ENCODE peak calls at places on chromosomes 12 and 14, in six cellular contexts. One of them, this sample, is unnamed.

GRCh38 chr14:69695664-69696527 is 71.0 kb upstream of the SRSF5 start:
- DNase-seq in NCI-H1694: no peak
- DNase-seq in HFFc6: peak
- DNase-seq in right cardiac atrium: no peak
- DNase-seq in NCI-H524 treated with DMSO at 0.1 percent for 48 hours: no peak
- DNase-seq in cardiac muscle cell: peak
- DNase-seq in this sample: peak

GRCh38 chr12:47954467-47955045 is 8.8 kb upstream of the TMEM106C start:
- DNase-seq in NCI-H1694: no peak
- DNase-seq in right cardiac atrium: no peak
- DNase-seq in cardiac muscle cell: no peak
- DNase-seq in HFFc6: peak
- DNase-seq in NCI-H524 treated with DMSO at 0.1 percent for 48 hours: no peak
- DNase-seq in this sample: peak

GRCh38 chr12:2570562-2570961 is 224.2 kb upstream of the FKBP4 start:
- DNase-seq in right cardiac atrium: no peak
- DNase-seq in HFFc6: no peak
- DNase-seq in cardiac muscle cell: no peak
- DNase-seq in NCI-H1694: no peak
- DNase-seq in NCI-H524 treated with DMSO at 0.1 percent for 48 hours: no peak
- DNase-seq in this sample: no peak

GRCh38 chr14:99628832-99629618 is 15.9 kb upstream of the HHIPL1 start:
- DNase-seq in cardiac muscle cell: peak
- DNase-seq in right cardiac atrium: peak
- DNase-seq in NCI-H1694: peak
- DNase-seq in HFFc6: peak
- DNase-seq in NCI-H524 treated with DMSO at 0.1 percent for 48 hours: peak
- DNase-seq in this sample: peak

GRCh38 chr12:93243689-93244513 is 133.8 kb upstream of the NUDT4 start:
- DNase-seq in right cardiac atrium: no peak
- DNase-seq in NCI-H1694: no peak
- DNase-seq in cardiac muscle cell: peak
- DNase-seq in NCI-H524 treated with DMSO at 0.1 percent for 48 hours: no peak
- DNase-seq in HFFc6: peak
- DNase-seq in this sample: peak

GRCh38 chr14:39781466-39781865 is 349.2 kb upstream of the FBXO33 start:
- DNase-seq in NCI-H1694: no peak
- DNase-seq in NCI-H524 treated with DMSO at 0.1 percent for 48 hours: no peak
- DNase-seq in right cardiac atrium: no peak
- DNase-seq in HFFc6: no peak
- DNase-seq in cardiac muscle cell: no peak
- DNase-seq in this sample: no peak

GRCh38 chr14:75307700-75308379 is 29.2 kb downstream of the FOS start:
- DNase-seq in cardiac muscle cell: peak
- DNase-seq in HFFc6: peak
- DNase-seq in NCI-H1694: peak
- DNase-seq in NCI-H524 treated with DMSO at 0.1 percent for 48 hours: peak
- DNase-seq in right cardiac atrium: peak
- DNase-seq in this sample: peak

GRCh38 chr12:5691943-5692342 is 253.1 kb downstream of the ANO2 start:
- DNase-seq in cardiac muscle cell: no peak
- DNase-seq in HFFc6: no peak
- DNase-seq in NCI-H524 treated with DMSO at 0.1 percent for 48 hours: no peak
- DNase-seq in right cardiac atrium: peak
- DNase-seq in NCI-H1694: no peak
- DNase-seq in this sample: no peak

GRCh38 chr12:116708826-116709756 is 28.8 kb downstream of the SPRING1 start:
- DNase-seq in NCI-H524 treated with DMSO at 0.1 percent for 48 hours: peak
- DNase-seq in NCI-H1694: peak
- DNase-seq in HFFc6: peak
- DNase-seq in right cardiac atrium: peak
- DNase-seq in cardiac muscle cell: no peak
- DNase-seq in this sample: peak

GRCh38 chr12:71947645-71948105 is 9.0 kb downstream of the TPH2 start:
- DNase-seq in cardiac muscle cell: no peak
- DNase-seq in right cardiac atrium: no peak
- DNase-seq in NCI-H524 treated with DMSO at 0.1 percent for 48 hours: peak
- DNase-seq in NCI-H1694: peak
- DNase-seq in HFFc6: peak
- DNase-seq in this sample: no peak

GRCh38 chr14:64760146-64760755 is 56.0 kb downstream of the PLEKHG3 start:
- DNase-seq in right cardiac atrium: no peak
- DNase-seq in HFFc6: peak
- DNase-seq in NCI-H1694: peak
- DNase-seq in NCI-H524 treated with DMSO at 0.1 percent for 48 hours: no peak
- DNase-seq in cardiac muscle cell: peak
- DNase-seq in this sample: peak

GRCh38 chr14:74368026-74368425 is 19.8 kb downstream of the VRTN start:
- DNase-seq in NCI-H1694: no peak
- DNase-seq in HFFc6: no peak
- DNase-seq in cardiac muscle cell: no peak
- DNase-seq in right cardiac atrium: no peak
- DNase-seq in NCI-H524 treated with DMSO at 0.1 percent for 48 hours: no peak
- DNase-seq in this sample: no peak

GRCh38 chr12:132275110-132275531 is 54.3 kb downstream of the GALNT9 start:
- DNase-seq in NCI-H524 treated with DMSO at 0.1 percent for 48 hours: no peak
- DNase-seq in cardiac muscle cell: no peak
- DNase-seq in HFFc6: peak
- DNase-seq in right cardiac atrium: no peak
- DNase-seq in NCI-H1694: no peak
- DNase-seq in this sample: peak

GRCh38 chr14:88079624-88080023 is 74.7 kb downstream of the GPR65 start:
- DNase-seq in right cardiac atrium: no peak
- DNase-seq in cardiac muscle cell: no peak
- DNase-seq in NCI-H1694: no peak
- DNase-seq in NCI-H524 treated with DMSO at 0.1 percent for 48 hours: no peak
- DNase-seq in HFFc6: no peak
- DNase-seq in this sample: no peak

GRCh38 chr12:47679785-47680184 is 26.0 kb downstream of the RPAP3 start:
- DNase-seq in NCI-H1694: no peak
- DNase-seq in cardiac muscle cell: no peak
- DNase-seq in HFFc6: no peak
- DNase-seq in NCI-H524 treated with DMSO at 0.1 percent for 48 hours: no peak
- DNase-seq in right cardiac atrium: no peak
- DNase-seq in this sample: no peak

GRCh38 chr12:2113501-2113912 is 60.7 kb downstream of the CACNA1C start:
- DNase-seq in HFFc6: no peak
- DNase-seq in cardiac muscle cell: no peak
- DNase-seq in NCI-H524 treated with DMSO at 0.1 percent for 48 hours: no peak
- DNase-seq in right cardiac atrium: peak
- DNase-seq in NCI-H1694: no peak
- DNase-seq in this sample: no peak

GRCh38 chr14:52020866-52021717 is 31.7 kb downstream of the RTRAF start:
- DNase-seq in NCI-H524 treated with DMSO at 0.1 percent for 48 hours: no peak
- DNase-seq in NCI-H1694: no peak
- DNase-seq in right cardiac atrium: no peak
- DNase-seq in cardiac muscle cell: no peak
- DNase-seq in HFFc6: no peak
- DNase-seq in this sample: peak

GRCh38 chr14:69226736-69227135 is 33.2 kb upstream of the GALNT16 start:
- DNase-seq in NCI-H524 treated with DMSO at 0.1 percent for 48 hours: no peak
- DNase-seq in right cardiac atrium: no peak
- DNase-seq in NCI-H1694: no peak
- DNase-seq in cardiac muscle cell: no peak
- DNase-seq in HFFc6: no peak
- DNase-seq in this sample: no peak

GRCh38 chr12:131087991-131088700 is 134.4 kb downstream of the ADGRD1 start:
- DNase-seq in HFFc6: no peak
- DNase-seq in NCI-H1694: no peak
- DNase-seq in cardiac muscle cell: no peak
- DNase-seq in NCI-H524 treated with DMSO at 0.1 percent for 48 hours: no peak
- DNase-seq in right cardiac atrium: peak
- DNase-seq in this sample: no peak

GRCh38 chr12:95083471-95083870 is 10.1 kb upstream of the NR2C1 start:
- DNase-seq in cardiac muscle cell: no peak
- DNase-seq in NCI-H1694: no peak
- DNase-seq in NCI-H524 treated with DMSO at 0.1 percent for 48 hours: no peak
- DNase-seq in right cardiac atrium: no peak
- DNase-seq in HFFc6: peak
- DNase-seq in this sample: no peak

GRCh38 chr12:68352067-68352466 is 19.9 kb upstream of the MDM1 start:
- DNase-seq in cardiac muscle cell: no peak
- DNase-seq in HFFc6: peak
- DNase-seq in NCI-H524 treated with DMSO at 0.1 percent for 48 hours: peak
- DNase-seq in right cardiac atrium: no peak
- DNase-seq in NCI-H1694: no peak
- DNase-seq in this sample: no peak

GRCh38 chr14:20748439-20748838 is 2.8 kb downstream of the EDDM3A start:
- DNase-seq in HFFc6: no peak
- DNase-seq in NCI-H524 treated with DMSO at 0.1 percent for 48 hours: no peak
- DNase-seq in cardiac muscle cell: no peak
- DNase-seq in NCI-H1694: no peak
- DNase-seq in right cardiac atrium: no peak
- DNase-seq in this sample: peak

GRCh38 chr12:42498549-42499247 is 90.8 kb downstream of the PRICKLE1 start:
- DNase-seq in right cardiac atrium: no peak
- DNase-seq in NCI-H1694: no peak
- DNase-seq in cardiac muscle cell: no peak
- DNase-seq in NCI-H524 treated with DMSO at 0.1 percent for 48 hours: no peak
- DNase-seq in HFFc6: no peak
- DNase-seq in this sample: no peak

GRCh38 chr14:59189281-59189821 is 884 bp downstream of the DAAM1 start:
- DNase-seq in cardiac muscle cell: peak
- DNase-seq in right cardiac atrium: peak
- DNase-seq in NCI-H1694: no peak
- DNase-seq in HFFc6: peak
- DNase-seq in NCI-H524 treated with DMSO at 0.1 percent for 48 hours: no peak
- DNase-seq in this sample: peak

GRCh38 chr12:26696613-26697092 is 136.3 kb downstream of the ITPR2 start:
- DNase-seq in NCI-H1694: no peak
- DNase-seq in NCI-H524 treated with DMSO at 0.1 percent for 48 hours: no peak
- DNase-seq in right cardiac atrium: no peak
- DNase-seq in HFFc6: no peak
- DNase-seq in cardiac muscle cell: no peak
- DNase-seq in this sample: no peak

GRCh38 chr12:89162704-89163261 is 189.5 kb downstream of the DUSP6 start:
- DNase-seq in cardiac muscle cell: no peak
- DNase-seq in NCI-H1694: no peak
- DNase-seq in NCI-H524 treated with DMSO at 0.1 percent for 48 hours: no peak
- DNase-seq in HFFc6: peak
- DNase-seq in right cardiac atrium: peak
- DNase-seq in this sample: peak

GRCh38 chr12:98291828-98292227 is 223.6 kb upstream of the TMPO start:
- DNase-seq in right cardiac atrium: no peak
- DNase-seq in cardiac muscle cell: no peak
- DNase-seq in NCI-H524 treated with DMSO at 0.1 percent for 48 hours: no peak
- DNase-seq in HFFc6: no peak
- DNase-seq in NCI-H1694: no peak
- DNase-seq in this sample: no peak

This sample was measured in colonic mucosa.